ENCODE peak calls at places on chromosomes 13 and 19, in four cellular contexts. One of them, this sample, is unnamed.

GRCh38 chr13:56700324-56700723 is 440.4 kb upstream of the PRR20A start:
- DNase-seq in choroid plexus epithelial cell: no peak
- DNase-seq in ascending aorta: no peak
- DNase-seq in body of pancreas: no peak
- DNase-seq in this sample: no peak

GRCh38 chr13:111859361-111860105 is 207.4 kb upstream of the SOX1 start:
- DNase-seq in choroid plexus epithelial cell: no peak
- DNase-seq in ascending aorta: no peak
- DNase-seq in body of pancreas: no peak
- DNase-seq in this sample: no peak

GRCh38 chr19:19545707-19546106 is 7.6 kb downstream of the CILP2 start:
- DNase-seq in choroid plexus epithelial cell: no peak
- DNase-seq in ascending aorta: no peak
- DNase-seq in body of pancreas: no peak
- DNase-seq in this sample: no peak

GRCh38 chr13:50457430-50458393 is 385.8 kb downstream of the DLEU7 start:
- DNase-seq in choroid plexus epithelial cell: no peak
- DNase-seq in ascending aorta: no peak
- DNase-seq in body of pancreas: no peak
- DNase-seq in this sample: no peak

GRCh38 chr19:35293733-35294309 is 1.9 kb downstream of the MAG start:
- DNase-seq in choroid plexus epithelial cell: no peak
- DNase-seq in ascending aorta: no peak
- DNase-seq in body of pancreas: no peak
- DNase-seq in this sample: no peak

GRCh38 chr19:53019684-53020083 is 6.0 kb downstream of the ERVV-1 start:
- DNase-seq in choroid plexus epithelial cell: peak; percentile 36
- DNase-seq in ascending aorta: no peak
- DNase-seq in body of pancreas: no peak
- DNase-seq in this sample: no peak

GRCh38 chr19:38944981-38945506 is 14.3 kb downstream of the MRPS12 start:
- DNase-seq in choroid plexus epithelial cell: no peak
- DNase-seq in ascending aorta: no peak
- DNase-seq in body of pancreas: no peak
- DNase-seq in this sample: no peak

GRCh38 chr19:55487884-55488687 is at the start of gene SSC5D:
- DNase-seq in choroid plexus epithelial cell: peak; percentile 41
- DNase-seq in ascending aorta: no peak
- DNase-seq in body of pancreas: no peak
- DNase-seq in this sample: no peak

GRCh38 chr13:35892837-35893814 is 238.1 kb downstream of the DCLK1 start:
- DNase-seq in choroid plexus epithelial cell: no peak
- DNase-seq in ascending aorta: no peak
- DNase-seq in body of pancreas: no peak
- DNase-seq in this sample: no peak

GRCh38 chr19:43465468-43466120 is at the start of gene LYPD3:
- DNase-seq in choroid plexus epithelial cell: no peak
- DNase-seq in ascending aorta: no peak
- DNase-seq in body of pancreas: no peak
- DNase-seq in this sample: peak; percentile 49

GRCh38 chr13:29799041-29799440 is 51.4 kb downstream of the UBL3 start:
- DNase-seq in choroid plexus epithelial cell: no peak
- DNase-seq in ascending aorta: no peak
- DNase-seq in body of pancreas: no peak
- DNase-seq in this sample: no peak

GRCh38 chr19:55579766-55580621 is 654 bp downstream of the ZNF579 start:
- DNase-seq in choroid plexus epithelial cell: peak; percentile 41
- DNase-seq in ascending aorta: no peak
- DNase-seq in body of pancreas: no peak
- DNase-seq in this sample: no peak

GRCh38 chr13:51230473-51231105 is 8.4 kb downstream of the FAM124A start:
- DNase-seq in choroid plexus epithelial cell: peak; percentile 66
- DNase-seq in ascending aorta: peak; percentile 71
- DNase-seq in body of pancreas: peak; percentile 60
- DNase-seq in this sample: peak; percentile 72

GRCh38 chr19:7642295-7643046 is 5.6 kb downstream of the STXBP2 start:
- DNase-seq in choroid plexus epithelial cell: no peak
- DNase-seq in ascending aorta: no peak
- DNase-seq in body of pancreas: peak; percentile 11
- DNase-seq in this sample: no peak

GRCh38 chr19:55149078-55150003 is at the start of gene TNNT1:
- DNase-seq in choroid plexus epithelial cell: no peak
- DNase-seq in ascending aorta: no peak
- DNase-seq in body of pancreas: no peak
- DNase-seq in this sample: no peak

GRCh38 chr19:38759590-38760003 is 13.7 kb downstream of the LGALS7 start:
- DNase-seq in choroid plexus epithelial cell: no peak
- DNase-seq in ascending aorta: no peak
- DNase-seq in body of pancreas: peak; percentile 70
- DNase-seq in this sample: peak; percentile 40

GRCh38 chr13:110913322-110913721 is 1.5 kb downstream of the ANKRD10 start:
- DNase-seq in choroid plexus epithelial cell: peak; percentile 36
- DNase-seq in ascending aorta: no peak
- DNase-seq in body of pancreas: peak; percentile 49
- DNase-seq in this sample: peak; percentile 33

GRCh38 chr19:18966304-18966703 is 25.3 kb upstream of the HOMER3 start:
- DNase-seq in choroid plexus epithelial cell: no peak
- DNase-seq in ascending aorta: no peak
- DNase-seq in body of pancreas: no peak
- DNase-seq in this sample: no peak

GRCh38 chr19:13718733-13719132 is 45.6 kb upstream of the MRI1 start:
- DNase-seq in choroid plexus epithelial cell: peak; percentile 48
- DNase-seq in ascending aorta: no peak
- DNase-seq in body of pancreas: peak; percentile 28
- DNase-seq in this sample: no peak

GRCh38 chr19:31139871-31140505 is 209.2 kb downstream of the TSHZ3 start:
- DNase-seq in choroid plexus epithelial cell: peak; percentile 85
- DNase-seq in ascending aorta: no peak
- DNase-seq in body of pancreas: no peak
- DNase-seq in this sample: no peak

GRCh38 chr13:75864718-75865117 is 228.6 kb downstream of the LMO7 start:
- DNase-seq in choroid plexus epithelial cell: peak; percentile 96
- DNase-seq in ascending aorta: no peak
- DNase-seq in body of pancreas: no peak
- DNase-seq in this sample: no peak

GRCh38 chr19:39671739-39672363 is 16.1 kb downstream of the LGALS16 start:
- DNase-seq in choroid plexus epithelial cell: peak; percentile 74
- DNase-seq in ascending aorta: no peak
- DNase-seq in body of pancreas: no peak
- DNase-seq in this sample: peak; percentile 29

DNA sequence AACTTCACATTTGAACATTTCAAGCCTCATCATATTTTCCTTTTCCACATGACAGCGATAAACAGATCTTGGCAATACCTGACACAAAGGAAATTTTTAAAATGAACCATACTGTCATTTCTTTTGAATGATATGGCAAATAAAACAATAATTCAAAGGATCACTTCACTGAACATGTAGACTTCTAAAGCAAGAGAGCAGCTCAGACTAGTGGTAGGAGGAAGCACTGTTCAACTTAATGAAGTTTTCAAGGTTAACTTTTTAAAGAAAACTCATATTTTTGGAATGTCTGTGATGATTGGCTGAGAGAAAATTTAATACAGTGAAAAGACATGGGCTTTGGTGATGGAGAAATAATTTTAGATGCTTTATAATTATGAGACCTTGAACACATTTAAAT is 198.0 kb downstream of the OXGR1 start:
- DNase-seq in choroid plexus epithelial cell: peak; percentile 53
- DNase-seq in ascending aorta: no peak
- DNase-seq in body of pancreas: no peak
- DNase-seq in this sample: no peak
- TF ChIP-seq CTCF in choroid plexus epithelial cell: peak; percentile 62
- TF ChIP-seq CTCF in ascending aorta: no peak
- TF ChIP-seq CTCF in body of pancreas: no peak
- TF ChIP-seq CTCF in this sample: no peak

DNA sequence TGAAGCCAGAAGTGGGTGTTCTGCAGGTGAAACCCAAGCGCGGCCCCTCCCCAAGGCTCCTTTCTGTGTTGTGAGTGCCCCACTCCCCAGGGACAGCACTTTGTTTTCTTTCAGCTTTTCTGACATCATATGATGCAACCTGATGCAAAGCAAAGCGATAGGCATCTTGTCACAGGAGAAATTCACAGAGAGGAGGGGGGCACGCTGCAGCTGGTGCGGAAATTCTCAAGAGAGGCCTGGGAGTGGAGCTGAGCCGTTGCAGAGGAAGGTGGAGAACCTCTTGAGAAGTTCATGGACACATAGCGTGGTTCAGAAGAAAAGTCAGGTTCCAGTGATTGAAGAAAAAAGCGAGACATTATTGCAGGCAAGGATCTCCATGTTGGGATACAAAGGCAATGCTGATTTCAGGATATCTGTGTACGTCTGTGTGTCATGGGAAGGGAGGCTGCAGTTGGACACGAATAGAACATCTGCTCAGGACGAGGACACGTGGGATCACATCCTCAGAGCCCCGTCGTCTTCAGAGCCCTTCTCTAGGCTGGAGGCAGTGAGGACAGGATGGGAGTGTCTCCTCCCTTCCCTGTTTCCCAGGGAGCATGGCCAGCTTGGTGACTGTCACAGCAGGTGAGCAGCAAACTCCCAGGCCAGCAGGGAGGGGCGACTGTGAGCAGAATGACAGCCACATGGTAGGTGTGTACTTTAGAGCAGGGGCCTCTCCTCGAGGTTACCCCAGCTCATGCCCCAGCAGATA is 79.2 kb downstream of the IRS2 start:
- DNase-seq in choroid plexus epithelial cell: no peak
- DNase-seq in ascending aorta: no peak
- DNase-seq in body of pancreas: no peak
- DNase-seq in this sample: no peak
- H3K4me3 ChIP-seq in choroid plexus epithelial cell: no peak overlapping the region
- H3K4me3 ChIP-seq in ascending aorta: no peak overlapping the region
- H3K4me3 ChIP-seq in body of pancreas: no peak overlapping the region
- H3K4me3 ChIP-seq in this sample: no peak overlapping the region

GRCh38 chr19:58229255-58229639 is 533 bp downstream of the ZNF544 start:
- DNase-seq in choroid plexus epithelial cell: peak; percentile 62
- DNase-seq in ascending aorta: no peak
- DNase-seq in body of pancreas: no peak
- DNase-seq in this sample: no peak

GRCh38 chr19:58227964-58228583 is 640 bp upstream of the ZNF544 start:
- DNase-seq in choroid plexus epithelial cell: peak; percentile 26
- DNase-seq in ascending aorta: no peak
- DNase-seq in body of pancreas: no peak
- DNase-seq in this sample: no peak

DNA sequence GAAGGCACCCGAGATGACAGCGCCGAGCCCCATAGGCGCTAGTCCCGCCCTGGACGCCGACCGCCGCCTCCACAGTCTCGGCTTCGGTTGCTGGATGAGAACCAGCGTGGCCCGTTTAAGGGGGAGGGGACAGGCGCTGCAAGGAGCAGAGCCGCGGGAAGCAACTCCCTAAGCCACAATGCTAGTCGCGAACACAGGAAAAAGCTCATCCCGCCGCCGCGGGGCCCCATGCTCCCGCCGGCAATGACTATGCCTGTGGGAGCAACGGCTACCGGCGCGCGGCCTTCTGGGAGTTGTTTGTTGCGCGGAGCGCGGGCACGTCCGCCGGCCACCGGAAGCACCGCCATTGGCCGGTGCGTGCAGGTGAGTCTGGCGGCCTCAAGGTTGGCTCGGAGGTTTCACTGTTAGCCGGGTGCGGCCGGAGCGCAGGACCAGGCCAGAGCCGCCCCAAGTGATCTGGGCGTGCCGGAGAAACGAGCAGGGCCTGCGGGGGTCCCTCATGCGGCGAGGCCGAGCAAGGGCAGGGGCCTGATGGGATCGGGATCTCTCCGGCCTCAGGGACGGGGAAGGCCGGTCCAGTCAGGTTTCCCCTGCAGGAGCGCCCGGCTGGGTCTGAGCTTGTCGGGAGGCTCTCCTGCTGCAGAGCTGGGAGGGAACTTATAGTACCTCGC is at the start of gene ZNF544:
- DNase-seq in choroid plexus epithelial cell: peak; percentile 71
- DNase-seq in ascending aorta: peak; percentile 72
- DNase-seq in body of pancreas: peak; percentile 65
- DNase-seq in this sample: peak; percentile 72
- TF ChIP-seq CTCF in choroid plexus epithelial cell: peak; percentile 38
- TF ChIP-seq CTCF in ascending aorta: no peak
- TF ChIP-seq CTCF in body of pancreas: no peak
- TF ChIP-seq CTCF in this sample: no peak

GRCh38 chr19:33621811-33622504 is at the start of gene CHST8:
- DNase-seq in choroid plexus epithelial cell: peak; percentile 16
- DNase-seq in ascending aorta: no peak
- DNase-seq in body of pancreas: no peak
- DNase-seq in this sample: peak; percentile 42
- H3K4me3 ChIP-seq in choroid plexus epithelial cell: no peak within 1 kb of the TSS
- H3K4me3 ChIP-seq in ascending aorta: no peak within 1 kb of the TSS
- H3K4me3 ChIP-seq in body of pancreas: peak within 1 kb of the TSS; percentile 25
- H3K4me3 ChIP-seq in this sample: peak within 1 kb of the TSS; percentile 48

DNA sequence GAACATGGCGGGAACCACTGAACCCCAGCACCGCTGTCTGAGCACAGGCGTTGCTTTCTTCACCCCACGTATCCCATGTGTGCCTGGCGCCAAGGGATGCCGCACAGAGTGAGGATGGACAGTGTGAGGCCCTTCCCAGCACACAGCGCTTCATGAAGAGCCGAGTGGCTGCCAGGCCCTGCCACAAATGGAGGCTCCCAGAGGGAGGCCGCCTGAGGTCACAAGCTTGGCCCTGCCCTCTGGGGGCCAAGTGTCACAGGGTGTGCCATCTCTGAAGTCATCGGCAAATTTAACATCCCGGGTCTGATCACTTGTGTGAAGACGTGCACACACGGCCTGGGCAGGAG is 24.4 kb downstream of the MPND start:
- DNase-seq in choroid plexus epithelial cell: no peak
- DNase-seq in ascending aorta: no peak
- DNase-seq in body of pancreas: no peak
- DNase-seq in this sample: no peak
- TF ChIP-seq CTCF in choroid plexus epithelial cell: no peak
- TF ChIP-seq CTCF in ascending aorta: no peak
- TF ChIP-seq CTCF in body of pancreas: no peak
- TF ChIP-seq CTCF in this sample: no peak

This sample was measured in stomach.